ENCODE peak calls at places on chromosomes 5 and 9, in eight cellular contexts. One of them, this sample, is unnamed.

GRCh38 chr9:73199886-73200285 is 48.2 kb downstream of the ANXA1 start:
- DNase-seq in A549: peak; percentile 88
- DNase-seq in keratinocyte: no peak
- DNase-seq in tibial nerve: no peak
- DNase-seq in prostate gland: peak; percentile 50
- DNase-seq in neural progenitor cell: peak; percentile 68
- DNase-seq in pancreas: no peak
- DNase-seq in thoracic aorta: no peak
- DNase-seq in this sample: peak; percentile 45

GRCh38 chr9:21802418-21803000 is at the start of gene MTAP:
- DNase-seq in A549: peak; percentile 94
- DNase-seq in keratinocyte: no peak
- DNase-seq in tibial nerve: peak; percentile 87
- DNase-seq in prostate gland: peak; percentile 95
- DNase-seq in neural progenitor cell: peak; percentile 92
- DNase-seq in pancreas: peak; percentile 96
- DNase-seq in thoracic aorta: peak; percentile 76
- DNase-seq in this sample: no peak

GRCh38 chr9:127053057-127053821 is 69.2 kb downstream of the ANGPTL2 start:
- DNase-seq in A549: no peak
- DNase-seq in keratinocyte: no peak
- DNase-seq in tibial nerve: no peak
- DNase-seq in prostate gland: no peak
- DNase-seq in neural progenitor cell: no peak
- DNase-seq in pancreas: no peak
- DNase-seq in thoracic aorta: no peak
- DNase-seq in this sample: no peak

GRCh38 chr5:148459669-148460068 is 75.9 kb downstream of the FBXO38 start:
- DNase-seq in A549: no peak
- DNase-seq in keratinocyte: no peak
- DNase-seq in tibial nerve: no peak
- DNase-seq in prostate gland: no peak
- DNase-seq in neural progenitor cell: no peak
- DNase-seq in pancreas: no peak
- DNase-seq in thoracic aorta: no peak
- DNase-seq in this sample: no peak

GRCh38 chr5:154320209-154320608 is 125.6 kb upstream of the SAP30L start:
- DNase-seq in A549: no peak
- DNase-seq in keratinocyte: no peak
- DNase-seq in tibial nerve: no peak
- DNase-seq in prostate gland: no peak
- DNase-seq in neural progenitor cell: no peak
- DNase-seq in pancreas: no peak
- DNase-seq in thoracic aorta: no peak
- DNase-seq in this sample: no peak

GRCh38 chr5:80193421-80193820 is 62.4 kb downstream of the SERINC5 start:
- DNase-seq in A549: no peak
- DNase-seq in keratinocyte: no peak
- DNase-seq in tibial nerve: no peak
- DNase-seq in prostate gland: no peak
- DNase-seq in neural progenitor cell: peak; percentile 77
- DNase-seq in pancreas: no peak
- DNase-seq in thoracic aorta: no peak
- DNase-seq in this sample: no peak

GRCh38 chr9:121360975-121361374 is 9.1 kb downstream of the STOM start:
- DNase-seq in A549: no peak
- DNase-seq in keratinocyte: no peak
- DNase-seq in tibial nerve: no peak
- DNase-seq in prostate gland: no peak
- DNase-seq in neural progenitor cell: no peak
- DNase-seq in pancreas: no peak
- DNase-seq in thoracic aorta: no peak
- DNase-seq in this sample: peak; percentile 41

GRCh38 chr5:107242411-107242810 is 428.3 kb downstream of the EFNA5 start:
- DNase-seq in A549: no peak
- DNase-seq in keratinocyte: no peak
- DNase-seq in tibial nerve: no peak
- DNase-seq in prostate gland: no peak
- DNase-seq in neural progenitor cell: peak; percentile 25
- DNase-seq in pancreas: no peak
- DNase-seq in thoracic aorta: no peak
- DNase-seq in this sample: no peak

GRCh38 chr5:167049043-167049663 is 1242.3 kb upstream of the WWC1 start:
- DNase-seq in A549: peak; percentile 44
- DNase-seq in keratinocyte: peak; percentile 2
- DNase-seq in tibial nerve: peak; percentile 53
- DNase-seq in prostate gland: peak; percentile 13
- DNase-seq in neural progenitor cell: peak; percentile 71
- DNase-seq in pancreas: peak; percentile 38
- DNase-seq in thoracic aorta: no peak
- DNase-seq in this sample: peak; percentile 85

GRCh38 chr9:120783611-120784047 is 9.6 kb downstream of the FBXW2 start:
- DNase-seq in A549: peak; percentile 60
- DNase-seq in keratinocyte: no peak
- DNase-seq in tibial nerve: no peak
- DNase-seq in prostate gland: peak; percentile 38
- DNase-seq in neural progenitor cell: no peak
- DNase-seq in pancreas: no peak
- DNase-seq in thoracic aorta: no peak
- DNase-seq in this sample: peak; percentile 59

GRCh38 chr9:135102331-135102730 is 14.9 kb downstream of the OLFM1 start:
- DNase-seq in A549: no peak
- DNase-seq in keratinocyte: no peak
- DNase-seq in tibial nerve: no peak
- DNase-seq in prostate gland: no peak
- DNase-seq in neural progenitor cell: no peak
- DNase-seq in pancreas: no peak
- DNase-seq in thoracic aorta: no peak
- DNase-seq in this sample: no peak

GRCh38 chr5:137105351-137105750 is 393.8 kb downstream of the SPOCK1 start:
- DNase-seq in A549: no peak
- DNase-seq in keratinocyte: no peak
- DNase-seq in tibial nerve: no peak
- DNase-seq in prostate gland: no peak
- DNase-seq in neural progenitor cell: no peak
- DNase-seq in pancreas: no peak
- DNase-seq in thoracic aorta: no peak
- DNase-seq in this sample: no peak

GRCh38 chr5:9347541-9348295 is 198.2 kb downstream of the SEMA5A start:
- DNase-seq in A549: no peak
- DNase-seq in keratinocyte: no peak
- DNase-seq in tibial nerve: no peak
- DNase-seq in prostate gland: no peak
- DNase-seq in neural progenitor cell: no peak
- DNase-seq in pancreas: no peak
- DNase-seq in thoracic aorta: no peak
- DNase-seq in this sample: peak; percentile 9

GRCh38 chr9:98491778-98492177 is 217.0 kb downstream of the GABBR2 start:
- DNase-seq in A549: no peak
- DNase-seq in keratinocyte: no peak
- DNase-seq in tibial nerve: no peak
- DNase-seq in prostate gland: no peak
- DNase-seq in neural progenitor cell: peak; percentile 9
- DNase-seq in pancreas: no peak
- DNase-seq in thoracic aorta: no peak
- DNase-seq in this sample: no peak

GRCh38 chr9:106745457-106745856 is 117.5 kb upstream of the ZNF462 start:
- DNase-seq in A549: no peak
- DNase-seq in keratinocyte: no peak
- DNase-seq in tibial nerve: no peak
- DNase-seq in prostate gland: no peak
- DNase-seq in neural progenitor cell: no peak
- DNase-seq in pancreas: no peak
- DNase-seq in thoracic aorta: no peak
- DNase-seq in this sample: peak; percentile 53

GRCh38 chr9:31272456-31273295 is 1111.8 kb upstream of the ACO1 start:
- DNase-seq in A549: no peak
- DNase-seq in keratinocyte: peak; percentile 54
- DNase-seq in tibial nerve: no peak
- DNase-seq in prostate gland: no peak
- DNase-seq in neural progenitor cell: no peak
- DNase-seq in pancreas: no peak
- DNase-seq in thoracic aorta: no peak
- DNase-seq in this sample: peak; percentile 44

GRCh38 chr5:129363991-129364390 is 96.1 kb upstream of the ADAMTS19 start:
- DNase-seq in A549: no peak
- DNase-seq in keratinocyte: no peak
- DNase-seq in tibial nerve: no peak
- DNase-seq in prostate gland: no peak
- DNase-seq in neural progenitor cell: no peak
- DNase-seq in pancreas: no peak
- DNase-seq in thoracic aorta: no peak
- DNase-seq in this sample: no peak

GRCh38 chr5:129358069-129358468 is 102.0 kb upstream of the ADAMTS19 start:
- DNase-seq in A549: no peak
- DNase-seq in keratinocyte: no peak
- DNase-seq in tibial nerve: no peak
- DNase-seq in prostate gland: no peak
- DNase-seq in neural progenitor cell: no peak
- DNase-seq in pancreas: no peak
- DNase-seq in thoracic aorta: no peak
- DNase-seq in this sample: no peak

GRCh38 chr5:129356846-129357245 is 103.3 kb upstream of the ADAMTS19 start:
- DNase-seq in A549: no peak
- DNase-seq in keratinocyte: no peak
- DNase-seq in tibial nerve: no peak
- DNase-seq in prostate gland: no peak
- DNase-seq in neural progenitor cell: no peak
- DNase-seq in pancreas: no peak
- DNase-seq in thoracic aorta: no peak
- DNase-seq in this sample: no peak

GRCh38 chr5:129359450-129359849 is 100.6 kb upstream of the ADAMTS19 start:
- DNase-seq in A549: no peak
- DNase-seq in keratinocyte: peak; percentile 35
- DNase-seq in tibial nerve: no peak
- DNase-seq in prostate gland: peak; percentile 24
- DNase-seq in neural progenitor cell: no peak
- DNase-seq in pancreas: no peak
- DNase-seq in thoracic aorta: no peak
- DNase-seq in this sample: peak; percentile 31

DNA sequence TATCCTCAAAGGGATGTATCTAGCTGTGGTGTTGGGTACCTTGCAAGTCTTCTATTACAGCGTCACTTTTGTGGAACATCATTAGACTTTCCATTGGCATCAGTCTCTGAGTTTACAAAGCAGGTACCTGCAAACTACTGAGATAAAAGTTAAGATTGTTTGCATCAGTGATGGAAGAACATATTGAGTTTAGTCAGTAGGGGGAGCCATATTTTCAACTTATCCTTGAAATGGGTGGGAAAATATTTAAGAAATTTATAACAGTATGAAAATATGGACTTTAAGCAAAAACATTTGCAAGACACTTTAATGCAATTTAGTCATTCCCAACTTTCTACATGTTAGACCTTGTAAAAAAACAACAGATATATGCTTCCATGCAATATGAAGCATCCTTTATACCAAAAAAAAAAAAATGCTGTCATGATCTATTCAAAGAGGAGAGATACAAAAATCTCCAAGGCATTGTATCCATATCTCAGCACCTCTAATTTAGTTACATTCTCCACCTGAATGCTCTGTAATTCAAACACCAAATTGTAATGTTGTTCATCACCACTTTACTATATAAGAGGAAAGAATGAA is 98.6 kb upstream of the ADAMTS19 start:
- DNase-seq in A549: peak; percentile 10
- DNase-seq in keratinocyte: no peak
- DNase-seq in tibial nerve: no peak
- DNase-seq in prostate gland: no peak
- DNase-seq in neural progenitor cell: peak; percentile 26
- DNase-seq in pancreas: no peak
- DNase-seq in thoracic aorta: no peak
- DNase-seq in this sample: peak; percentile 47
- TF ChIP-seq CTCF in A549: peak; percentile 11
- TF ChIP-seq CTCF in keratinocyte: peak; percentile 39
- TF ChIP-seq CTCF in tibial nerve: no peak
- TF ChIP-seq CTCF in prostate gland: no peak
- TF ChIP-seq CTCF in neural progenitor cell: peak; percentile 74
- TF ChIP-seq CTCF in pancreas: no peak
- TF ChIP-seq CTCF in thoracic aorta: no peak
- TF ChIP-seq CTCF in this sample: peak; percentile 62

GRCh38 chr5:169161022-169161680 is 139.8 kb downstream of the SLIT3 start:
- DNase-seq in A549: peak; percentile 90
- DNase-seq in keratinocyte: no peak
- DNase-seq in tibial nerve: peak; percentile 58
- DNase-seq in prostate gland: peak; percentile 34
- DNase-seq in neural progenitor cell: peak; percentile 79
- DNase-seq in pancreas: peak; percentile 33
- DNase-seq in thoracic aorta: peak; percentile 9
- DNase-seq in this sample: peak; percentile 97

GRCh38 chr5:169157064-169157463 is 143.9 kb downstream of the SLIT3 start:
- DNase-seq in A549: peak; percentile 83
- DNase-seq in keratinocyte: no peak
- DNase-seq in tibial nerve: no peak
- DNase-seq in prostate gland: no peak
- DNase-seq in neural progenitor cell: no peak
- DNase-seq in pancreas: no peak
- DNase-seq in thoracic aorta: no peak
- DNase-seq in this sample: peak; percentile 16

GRCh38 chr5:169158764-169159163 is 142.2 kb downstream of the SLIT3 start:
- DNase-seq in A549: no peak
- DNase-seq in keratinocyte: no peak
- DNase-seq in tibial nerve: no peak
- DNase-seq in prostate gland: no peak
- DNase-seq in neural progenitor cell: no peak
- DNase-seq in pancreas: no peak
- DNase-seq in thoracic aorta: no peak
- DNase-seq in this sample: no peak

GRCh38 chr5:169162407-169162806 is 138.5 kb downstream of the SLIT3 start:
- DNase-seq in A549: no peak
- DNase-seq in keratinocyte: no peak
- DNase-seq in tibial nerve: no peak
- DNase-seq in prostate gland: no peak
- DNase-seq in neural progenitor cell: no peak
- DNase-seq in pancreas: no peak
- DNase-seq in thoracic aorta: no peak
- DNase-seq in this sample: peak; percentile 33

GRCh38 chr5:169160405-169160901 is 140.5 kb downstream of the SLIT3 start:
- DNase-seq in A549: peak; percentile 46
- DNase-seq in keratinocyte: no peak
- DNase-seq in tibial nerve: no peak
- DNase-seq in prostate gland: no peak
- DNase-seq in neural progenitor cell: no peak
- DNase-seq in pancreas: no peak
- DNase-seq in thoracic aorta: no peak
- DNase-seq in this sample: peak; percentile 32
- TF ChIP-seq CTCF in A549: peak; percentile 21
- TF ChIP-seq CTCF in keratinocyte: peak; percentile 23
- TF ChIP-seq CTCF in tibial nerve: no peak
- TF ChIP-seq CTCF in prostate gland: no peak
- TF ChIP-seq CTCF in neural progenitor cell: peak; percentile 26
- TF ChIP-seq CTCF in pancreas: no peak
- TF ChIP-seq CTCF in thoracic aorta: peak; percentile 38
- TF ChIP-seq CTCF in this sample: no peak

GRCh38 chr9:91424403-91425176 is 958 bp upstream of the NFIL3 start:
- DNase-seq in A549: peak; percentile 62
- DNase-seq in keratinocyte: no peak
- DNase-seq in tibial nerve: peak; percentile 93
- DNase-seq in prostate gland: peak; percentile 83
- DNase-seq in neural progenitor cell: peak; percentile 64
- DNase-seq in pancreas: peak; percentile 86
- DNase-seq in thoracic aorta: peak; percentile 73
- DNase-seq in this sample: peak; percentile 82
- TF ChIP-seq CTCF in A549: peak; percentile 24
- TF ChIP-seq CTCF in keratinocyte: peak; percentile 7
- TF ChIP-seq CTCF in tibial nerve: peak; percentile 49
- TF ChIP-seq CTCF in prostate gland: no peak
- TF ChIP-seq CTCF in neural progenitor cell: no peak
- TF ChIP-seq CTCF in pancreas: no peak
- TF ChIP-seq CTCF in thoracic aorta: no peak
- TF ChIP-seq CTCF in this sample: no peak

GRCh38 chr5:142658278-142658677 is 27.6 kb downstream of the FGF1 start:
- DNase-seq in A549: no peak
- DNase-seq in keratinocyte: no peak
- DNase-seq in tibial nerve: no peak
- DNase-seq in prostate gland: no peak
- DNase-seq in neural progenitor cell: no peak
- DNase-seq in pancreas: no peak
- DNase-seq in thoracic aorta: no peak
- DNase-seq in this sample: no peak
- TF ChIP-seq CTCF in A549: no peak
- TF ChIP-seq CTCF in keratinocyte: no peak
- TF ChIP-seq CTCF in tibial nerve: no peak
- TF ChIP-seq CTCF in prostate gland: no peak
- TF ChIP-seq CTCF in neural progenitor cell: no peak
- TF ChIP-seq CTCF in pancreas: no peak
- TF ChIP-seq CTCF in thoracic aorta: no peak
- TF ChIP-seq CTCF in this sample: no peak

This sample was measured in MCF 10A.